ENCODE peak calls at places on chromosomes 13 and 19, in five cellular contexts. C is AG09319, Z is heart left ventricle, V is astrocyte of the spinal cord, U is C1 segment of cervical spinal cord. S is an unnamed sample.

GRCh38 chr13:43266953-43267615 is 243.7 kb downstream of the DNAJC15 start:
- DNase-seq in Z (no peak), C (no peak), V (no peak), U (no peak), S (no peak)

GRCh38 chr19:51101171-51101865 is 6.9 kb downstream of the CTU1 start:
- DNase-seq in U (no peak), Z (no peak), C (no peak), V (no peak), S (no peak)

GRCh38 chr19:53463263-53463662 is 4.3 kb upstream of the ZNF813 start:
- DNase-seq in V (peak; percentile 24), C (no peak), Z (peak; percentile 73), U (peak; percentile 64), S (peak; percentile 94)

GRCh38 chr19:3668331-3669133 is 31.7 kb downstream of the PIP5K1C start:
- DNase-seq in V (no peak), Z (no peak), C (no peak), U (no peak), S (no peak)

GRCh38 chr19:16896913-16897571 is 8.2 kb downstream of the F2RL3 start:
- DNase-seq in U (peak; percentile 63), C (peak; percentile 94), V (peak; percentile 95), Z (peak; percentile 94), S (peak; percentile 57)

GRCh38 chr13:31166591-31166990 is 4.9 kb upstream of the HSPH1 start:
- DNase-seq in C (no peak), V (no peak), U (no peak), Z (no peak), S (no peak)

GRCh38 chr19:16355293-16356043 is 30.8 kb downstream of the KLF2 start:
- DNase-seq in Z (peak; percentile 66), U (no peak), C (no peak), V (no peak), S (no peak)

GRCh38 chr13:77544365-77544764 is 8.9 kb downstream of the SCEL start:
- DNase-seq in V (peak; percentile 74), Z (peak; percentile 74), U (no peak), C (no peak), S (peak; percentile 31)

GRCh38 chr13:114108894-114109293 is 23.5 kb downstream of the RASA3 start:
- DNase-seq in V (no peak), U (no peak), Z (no peak), C (no peak), S (no peak)

GRCh38 chr19:18093439-18094161 is 4.0 kb upstream of the MAST3 start:
- DNase-seq in C (no peak), V (no peak), Z (no peak), U (no peak), S (no peak)

GRCh38 chr13:46858776-46859175 is 38.1 kb downstream of the HTR2A start:
- DNase-seq in Z (no peak), V (no peak), C (no peak), U (no peak), S (no peak)

GRCh38 chr19:28703400-28703956 is 509.5 kb downstream of the UQCRFS1 start:
- DNase-seq in V (no peak), U (no peak), Z (no peak), C (no peak), S (no peak)

GRCh38 chr19:57245959-57246358 is 5.5 kb downstream of the ZNF805 start:
- DNase-seq in C (no peak), Z (no peak), V (no peak), U (no peak), S (no peak)

GRCh38 chr19:823565-824121 is 1.9 kb upstream of the PLPPR3 start:
- DNase-seq in Z (no peak), C (no peak), U (no peak), V (no peak), S (no peak)

GRCh38 chr13:112779856-112780604 is 90.2 kb downstream of the ATP11A start:
- DNase-seq in C (no peak), V (no peak), U (no peak), Z (no peak), S (no peak)

GRCh38 chr19:37941820-37942515 is 35.0 kb downstream of the SIPA1L3 start:
- DNase-seq in U (no peak), C (no peak), Z (no peak), V (no peak), S (no peak)

GRCh38 chr13:20016649-20017364 is 58.3 kb downstream of the ZMYM2 start:
- DNase-seq in Z (no peak), U (no peak), C (no peak), V (no peak), S (no peak)

GRCh38 chr13:25874907-25875306 is 176.9 kb downstream of the SHISA2 start:
- DNase-seq in C (no peak), V (no peak), U (no peak), Z (no peak), S (no peak)

GRCh38 chr19:35476149-35476548 is 14.1 kb downstream of the KRTDAP start:
- DNase-seq in V (no peak), Z (no peak), C (no peak), U (no peak), S (no peak)

GRCh38 chr19:38543286-38543806 is 74.4 kb downstream of the MAP4K1 start:
- DNase-seq in U (no peak), V (no peak), C (no peak), Z (no peak), S (no peak)

GRCh38 chr19:42563352-42564210 is 31.1 kb downstream of the CEACAM8 start:
- DNase-seq in Z (peak; percentile 38), U (peak; percentile 7), V (peak; percentile 29), C (peak; percentile 5), S (peak; percentile 60)

GRCh38 chr13:59230484-59231264 is 933.1 kb downstream of the DIAPH3 start:
- DNase-seq in Z (no peak), U (no peak), V (no peak), C (no peak), S (no peak)

GRCh38 chr13:26867451-26868067 is 107.0 kb upstream of the GPR12 start:
- DNase-seq in V (peak; percentile 25), U (no peak), Z (no peak), C (no peak), S (no peak)

GRCh38 chr19:18442941-18443340 is 5.0 kb upstream of the ISYNA1 start:
- DNase-seq in V (no peak), C (no peak), U (no peak), Z (no peak), S (no peak)

GRCh38 chr13:41311607-41312500 is 787 bp downstream of the NAA16 start:
- DNase-seq in Z (peak; percentile 47), U (peak; percentile 72), V (peak; percentile 37), C (no peak), S (peak; percentile 64)

GRCh38 chr13:109668433-109669233 is 117.8 kb downstream of the IRS2 start:
- DNase-seq in U (no peak), C (no peak), Z (no peak), V (no peak), S (no peak)

GRCh38 chr19:47608908-47609879 is at the start of gene BICRA:
- DNase-seq in V (peak; percentile 81), Z (peak; percentile 91), C (no peak), U (peak; percentile 80), S (peak; percentile 73)

GRCh38 chr19:54207908-54208783 is 7.5 kb downstream of the RPS9 start:
- DNase-seq in V (peak; percentile 58), Z (peak; percentile 80), U (peak; percentile 54), C (peak; percentile 73), S (peak; percentile 79)

GRCh38 chr19:41479757-41480191 is 36.8 kb downstream of the ERICH4 start:
- DNase-seq in U (no peak), C (no peak), Z (peak; percentile 60), V (no peak), S (no peak)

GRCh38 chr19:46863818-46864629 is 3.2 kb downstream of the ARHGAP35 start:
- DNase-seq in Z (no peak), U (no peak), V (peak; percentile 59), C (peak; percentile 86), S (no peak)

GRCh38 chr13:18993884-18994660 is 187.6 kb downstream of the TUBA3C start:
- DNase-seq in U (no peak), Z (no peak), C (no peak), V (no peak), S (no peak)

GRCh38 chr13:97757807-97758206 is 195.7 kb upstream of the IPO5 start:
- DNase-seq in U (no peak), C (no peak), Z (peak; percentile 51), V (no peak), S (no peak)

GRCh38 chr19:1278713-1279112 is 3.4 kb downstream of the FAM174C start:
- DNase-seq in Z (no peak), C (no peak), V (no peak), U (no peak), S (no peak)

GRCh38 chr19:50328257-50329145 is 676 bp downstream of the KCNC3 start:
- DNase-seq in C (no peak), Z (peak; percentile 44), V (no peak), U (no peak), S (no peak)

GRCh38 chr13:31234729-31235128 is 35.0 kb downstream of the B3GLCT start:
- DNase-seq in Z (no peak), U (no peak), C (no peak), V (no peak), S (no peak)

GRCh38 chr19:1229837-1230584 is 7.8 kb downstream of the CBARP start:
- DNase-seq in Z (no peak), V (no peak), C (no peak), U (no peak), S (no peak)

GRCh38 chr13:102678339-102679122 is 16.3 kb downstream of the METTL21C start:
- DNase-seq in C (no peak), U (no peak), Z (no peak), V (no peak), S (no peak)

GRCh38 chr19:33677745-33678426 is 56.1 kb downstream of the CHST8 start:
- DNase-seq in C (no peak), Z (no peak), V (no peak), U (no peak), S (no peak)

GRCh38 chr19:45506246-45506990 is 861 bp upstream of the VASP start:
- DNase-seq in C (peak; percentile 51), V (peak; percentile 93), U (peak; percentile 80), Z (peak; percentile 95), S (peak; percentile 86)

S was measured in globus pallidus.